ENCODE peak calls at places on chromosomes 2 and 18, in seven cellular contexts. B, F, A, Z, O, C and I are unnamed samples.

GRCh38 chr2:216644846-216645635 is 11.8 kb downstream of the IGFBP2 start:
- DNase-seq in B (no peak), F (no peak), A (no peak), Z (no peak), O (no peak), C (no peak), I (no peak)

GRCh38 chr2:217521820-217522219 is 481.0 kb downstream of the TNS1 start:
- DNase-seq in B (no peak), F (no peak), A (no peak), Z (no peak), O (peak), C (no peak), I (no peak)

GRCh38 chr2:232779465-232779864 is 3.1 kb upstream of the KCNJ13 start:
- DNase-seq in B (no peak), F (no peak), A (no peak), Z (no peak), O (no peak), C (no peak), I (no peak)

GRCh38 chr2:142603761-142604160 is 273.7 kb upstream of the KYNU start:
- DNase-seq in B (peak), F (no peak), A (no peak), Z (no peak), O (no peak), C (no peak), I (no peak)

GRCh38 chr2:3466966-3467365 is 52.4 kb downstream of the ADI1 start:
- DNase-seq in B (no peak), F (no peak), A (no peak), Z (no peak), O (no peak), C (no peak), I (no peak)

GRCh38 chr2:47075361-47076125 is 79.6 kb downstream of the STPG4 start:
- DNase-seq in B (no peak), F (no peak), A (no peak), Z (no peak), O (peak), C (no peak), I (no peak)

GRCh38 chr2:239247401-239248245 is 153.2 kb downstream of the HDAC4 start:
- DNase-seq in B (peak), F (no peak), A (no peak), Z (no peak), O (no peak), C (no peak), I (no peak)

GRCh38 chr2:128474014-128474961 is 155.6 kb upstream of the HS6ST1 start:
- DNase-seq in B (no peak), F (no peak), A (no peak), Z (no peak), O (no peak), C (no peak), I (no peak)

GRCh38 chr18:78730564-78731422 is 248.8 kb upstream of the SALL3 start:
- DNase-seq in B (no peak), F (no peak), A (no peak), Z (no peak), O (no peak), C (no peak), I (no peak)

GRCh38 chr2:234863043-234863934 is 88.5 kb upstream of the SH3BP4 start:
- DNase-seq in B (no peak), F (no peak), A (no peak), Z (no peak), O (peak), C (no peak), I (no peak)

GRCh38 chr18:32086866-32087265 is 4.8 kb upstream of the RNF138 start:
- DNase-seq in B (no peak), F (no peak), A (no peak), Z (no peak), O (peak), C (no peak), I (no peak)

GRCh38 chr18:58831610-58832009 is 33.1 kb upstream of the ZNF532 start:
- DNase-seq in B (no peak), F (no peak), A (no peak), Z (no peak), O (peak), C (no peak), I (no peak)

GRCh38 chr18:50709215-50709614 is 110.6 kb downstream of the MRO start:
- DNase-seq in B (no peak), F (no peak), A (no peak), Z (no peak), O (no peak), C (no peak), I (no peak)

GRCh38 chr2:118059919-118060478 is 28.3 kb upstream of the INSIG2 start:
- DNase-seq in B (no peak), F (no peak), A (no peak), Z (no peak), O (peak), C (no peak), I (no peak)

GRCh38 chr2:176789751-176790150 is 422.8 kb upstream of the HNRNPA3 start:
- DNase-seq in B (no peak), F (no peak), A (no peak), Z (no peak), O (no peak), C (no peak), I (no peak)

GRCh38 chr2:201342923-201343322 is 14.2 kb downstream of the FLACC1 start:
- DNase-seq in B (no peak), F (no peak), A (no peak), Z (no peak), O (no peak), C (no peak), I (no peak)

GRCh38 chr2:25063876-25064660 is 22.2 kb downstream of the EFR3B start:
- DNase-seq in B (no peak), F (no peak), A (no peak), Z (peak), O (peak), C (peak), I (peak)

GRCh38 chr2:130755234-130756040 is at the start of gene AMER3:
- DNase-seq in B (no peak), F (no peak), A (no peak), Z (peak), O (no peak), C (no peak), I (no peak)

GRCh38 chr2:29011650-29012060 is 30.6 kb downstream of the TOGARAM2 start:
- DNase-seq in B (no peak), F (no peak), A (peak), Z (no peak), O (no peak), C (no peak), I (no peak)

GRCh38 chr2:9984861-9985480 is 33.5 kb downstream of the GRHL1 start:
- DNase-seq in B (no peak), F (no peak), A (no peak), Z (no peak), O (peak), C (no peak), I (no peak)

GRCh38 chr2:222049946-222050345 is 248.9 kb downstream of the PAX3 start:
- DNase-seq in B (no peak), F (no peak), A (no peak), Z (no peak), O (no peak), C (no peak), I (no peak)

GRCh38 chr18:10912790-10913560 is 236.4 kb downstream of the PIEZO2 start:
- DNase-seq in B (no peak), F (no peak), A (no peak), Z (no peak), O (peak), C (no peak), I (no peak)

GRCh38 chr18:23106575-23106974 is 28.7 kb upstream of the CABLES1 start:
- DNase-seq in B (peak), F (no peak), A (no peak), Z (no peak), O (peak), C (no peak), I (no peak)

GRCh38 chr18:25019086-25019860 is 332.7 kb downstream of the ZNF521 start:
- DNase-seq in B (no peak), F (no peak), A (no peak), Z (no peak), O (no peak), C (no peak), I (no peak)

GRCh38 chr2:168742258-168742932 is 60.0 kb upstream of the NOSTRIN start:
- DNase-seq in B (no peak), F (no peak), A (no peak), Z (no peak), O (no peak), C (no peak), I (no peak)

GRCh38 chr2:236527198-236527640 is 42.4 kb upstream of the ACKR3 start:
- DNase-seq in B (no peak), F (no peak), A (no peak), Z (no peak), O (no peak), C (no peak), I (no peak)

GRCh38 chr2:180101846-180102245 is 94.7 kb upstream of the CWC22 start:
- DNase-seq in B (no peak), F (no peak), A (no peak), Z (no peak), O (no peak), C (no peak), I (no peak)

GRCh38 chr2:145258903-145259579 is 739.1 kb upstream of the ZEB2 start:
- DNase-seq in B (no peak), F (no peak), A (no peak), Z (no peak), O (no peak), C (no peak), I (no peak)

GRCh38 chr2:206259615-206260426 is 14.6 kb upstream of the ZDBF2 start:
- DNase-seq in B (no peak), F (no peak), A (no peak), Z (no peak), O (no peak), C (no peak), I (no peak)

GRCh38 chr2:191362841-191363240 is 117.6 kb downstream of the MYO1B start:
- DNase-seq in B (no peak), F (no peak), A (no peak), Z (no peak), O (no peak), C (no peak), I (no peak)

GRCh38 chr18:79068299-79068945 is 772 bp upstream of the ATP9B start:
- DNase-seq in B (no peak), F (no peak), A (no peak), Z (no peak), O (peak), C (no peak), I (no peak)

GRCh38 chr18:3450358-3451107 is 561 bp downstream of the TGIF1 start:
- DNase-seq in B (no peak), F (peak), A (no peak), Z (peak), O (peak), C (no peak), I (peak)

GRCh38 chr2:128774320-128775063 is 455.8 kb upstream of the HS6ST1 start:
- DNase-seq in B (no peak), F (peak), A (no peak), Z (no peak), O (no peak), C (no peak), I (no peak)

GRCh38 chr2:28387082-28387960 is 5.3 kb upstream of the FOSL2 start:
- DNase-seq in B (no peak), F (no peak), A (no peak), Z (no peak), O (peak), C (no peak), I (no peak)